ENCODE peak calls at places on chromosomes 4 and X, in seven cellular contexts. Y, T, L, U, Z, J and F are unnamed samples.

GRCh38 chr4:87559090-87559837 is 30.1 kb upstream of the SPARCL1 start:
- DNase-seq in U (no peak), J (peak), T (no peak), Z (peak), Y (no peak), L (no peak), F (no peak)

GRCh38 chr4:677431-678293 is 3.3 kb downstream of the MYL5 start:
- DNase-seq in T (no peak), U (no peak), Y (peak), J (no peak), Z (no peak), L (no peak), F (no peak)

GRCh38 chr4:89800012-89800516 is 36.9 kb downstream of the SNCA start:
- DNase-seq in J (no peak), U (no peak), Z (no peak), T (no peak), L (no peak), Y (no peak), F (no peak)

GRCh38 chrX:30895331-30895730 is 6.3 kb upstream of the TAB3 start:
- DNase-seq in T (no peak), Y (peak), U (no peak), J (no peak), Z (no peak), L (no peak), F (no peak)

GRCh38 chr4:139857021-139857420 is 191.4 kb downstream of the MGST2 start:
- DNase-seq in T (no peak), Z (peak), J (no peak), U (no peak), L (no peak), Y (peak), F (no peak)

GRCh38 chrX:97898798-97899197 is 1015.1 kb downstream of the RPA4 start:
- DNase-seq in T (no peak), J (no peak), U (no peak), L (no peak), Z (no peak), Y (no peak), F (no peak)

GRCh38 chr4:150960079-150960478 is 55.0 kb downstream of the LRBA start:
- DNase-seq in Z (peak), J (no peak), U (no peak), Y (peak), T (peak), L (no peak), F (no peak)

GRCh38 chr4:75490155-75490554 is 24.0 kb downstream of the RCHY1 start:
- DNase-seq in U (no peak), T (no peak), J (no peak), Y (no peak), Z (no peak), L (no peak), F (no peak)

GRCh38 chr4:1512738-1513660 is 106.8 kb upstream of the NKX1-1 start:
- DNase-seq in J (no peak), Y (peak), L (no peak), U (no peak), Z (peak), T (peak), F (no peak)

GRCh38 chr4:146916479-146917076 is 29.1 kb downstream of the TTC29 start:
- DNase-seq in U (no peak), Y (peak), T (peak), J (peak), L (no peak), Z (peak), F (no peak)

GRCh38 chr4:95085118-95085833 is 327.5 kb downstream of the BMPR1B start:
- DNase-seq in J (no peak), T (no peak), Z (no peak), U (no peak), L (no peak), Y (no peak), F (no peak)

GRCh38 chrX:2397648-2398340 is 103.0 kb downstream of the DHRSX start:
- DNase-seq in Y (no peak), L (no peak), T (no peak), J (no peak), Z (no peak), U (no peak), F (no peak)

GRCh38 chr4:3128976-3129375 is 54.5 kb downstream of the HTT start:
- DNase-seq in J (no peak), Z (no peak), U (no peak), L (no peak), T (no peak), Y (no peak), F (no peak)

GRCh38 chr4:20901851-20902250 is 201.6 kb downstream of the PACRGL start:
- DNase-seq in L (no peak), Y (peak), Z (no peak), U (no peak), T (no peak), J (no peak), F (no peak)

GRCh38 chr4:67533112-67533511 is 12.2 kb downstream of the CENPC start:
- DNase-seq in L (no peak), Y (no peak), J (no peak), Z (no peak), U (no peak), T (no peak), F (no peak)

GRCh38 chr4:185721949-185722316 is 90.1 kb downstream of the SORBS2 start:
- DNase-seq in Y (peak), T (no peak), J (no peak), U (no peak), L (no peak), Z (no peak), F (no peak)

GRCh38 chrX:24124227-24124799 is 25.2 kb upstream of the ZFX start:
- DNase-seq in Y (no peak), J (no peak), L (no peak), T (no peak), Z (no peak), U (no peak), F (no peak)

GRCh38 chr4:176274441-176274840 is 5.4 kb upstream of the ASB5 start:
- DNase-seq in J (no peak), U (no peak), L (no peak), T (no peak), Y (no peak), Z (no peak), F (no peak)

GRCh38 chr4:112645541-112646329 is 8.8 kb downstream of the LARP7 start:
- DNase-seq in Z (no peak), L (peak), J (no peak), Y (no peak), U (no peak), T (no peak), F (no peak)

GRCh38 chr4:113645771-113646455 is 115.6 kb downstream of the CAMK2D start:
- DNase-seq in L (peak), T (peak), Y (peak), Z (no peak), U (no peak), J (no peak), F (no peak)

GRCh38 chr4:121408-122084 is 2.8 kb upstream of the ZNF718 start:
- DNase-seq in T (no peak), Y (no peak), U (no peak), J (no peak), L (no peak), Z (no peak), F (no peak)

GRCh38 chr4:105599475-105599874 is 47.1 kb downstream of the ARHGEF38 start:
- DNase-seq in J (no peak), L (no peak), Z (no peak), T (no peak), Y (no peak), U (no peak), F (no peak)

GRCh38 chrX:16061296-16061695 is 62.1 kb upstream of the GRPR start:
- DNase-seq in L (no peak), J (no peak), Y (no peak), U (no peak), Z (no peak), T (no peak), F (no peak)

GRCh38 chr4:40960926-40961325 is 211.2 kb downstream of the NSUN7 start:
- DNase-seq in Y (no peak), T (no peak), U (no peak), Z (no peak), L (no peak), J (no peak), F (no peak)

GRCh38 chr4:96120206-96120605 is 280.3 kb downstream of the PDHA2 start:
- DNase-seq in Z (no peak), J (no peak), T (no peak), L (no peak), Y (no peak), U (no peak), F (no peak)

GRCh38 chr4:14719053-14719452 is 283.2 kb upstream of the CPEB2 start:
- DNase-seq in L (no peak), T (no peak), J (no peak), Y (no peak), U (no peak), Z (no peak), F (no peak)

GRCh38 chrX:71533850-71534515 is 1.1 kb downstream of the OGT start:
- DNase-seq in L (no peak), Z (peak), U (no peak), J (no peak), T (peak), Y (peak), F (no peak)

GRCh38 chr4:52643190-52643589 is 15.9 kb downstream of the USP46 start:
- DNase-seq in U (no peak), T (no peak), Y (no peak), J (no peak), L (no peak), Z (no peak), F (no peak)

DNA sequence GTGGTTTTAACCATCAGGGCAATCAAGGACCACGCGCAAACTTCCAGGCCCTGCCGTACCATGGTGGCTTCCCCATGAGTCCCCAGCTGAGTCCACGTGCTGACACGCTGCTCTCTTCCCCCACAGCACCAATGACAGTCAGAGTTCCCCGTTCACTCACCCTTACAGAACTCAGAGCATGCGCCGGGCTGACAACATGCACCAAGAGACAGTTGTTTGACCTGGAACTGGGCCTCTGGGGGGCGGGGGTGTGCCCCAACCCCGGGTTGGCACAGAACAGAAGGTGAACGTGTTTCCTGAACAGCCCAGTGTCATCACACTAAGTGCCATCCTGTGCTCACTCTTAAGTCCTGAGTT is 29.4 kb downstream of the IRF2 start:
- DNase-seq in Z (no peak), U (no peak), Y (no peak), L (no peak), J (peak), T (no peak), F (no peak)
- TF ChIP-seq TAF1 in Z (no peak), U (no peak), Y (no peak), L (no peak), J (no peak), T (no peak), F (no peak)

GRCh38 chr4:80151981-80152380 is 45.3 kb upstream of the PRDM8 start:
- DNase-seq in T (no peak), U (no peak), L (no peak), Y (no peak), Z (no peak), J (no peak), F (no peak)

GRCh38 chr4:80156410-80156809 is 40.9 kb upstream of the PRDM8 start:
- DNase-seq in J (no peak), T (no peak), L (no peak), Y (no peak), Z (no peak), U (no peak), F (no peak)

GRCh38 chr4:80155286-80155982 is 41.9 kb upstream of the PRDM8 start:
- DNase-seq in L (no peak), Z (no peak), U (no peak), J (no peak), T (no peak), Y (no peak), F (no peak)

GRCh38 chr4:80153800-80154546 is 43.3 kb upstream of the PRDM8 start:
- DNase-seq in Y (no peak), J (no peak), U (no peak), L (no peak), Z (peak), T (no peak), F (no peak)

DNA sequence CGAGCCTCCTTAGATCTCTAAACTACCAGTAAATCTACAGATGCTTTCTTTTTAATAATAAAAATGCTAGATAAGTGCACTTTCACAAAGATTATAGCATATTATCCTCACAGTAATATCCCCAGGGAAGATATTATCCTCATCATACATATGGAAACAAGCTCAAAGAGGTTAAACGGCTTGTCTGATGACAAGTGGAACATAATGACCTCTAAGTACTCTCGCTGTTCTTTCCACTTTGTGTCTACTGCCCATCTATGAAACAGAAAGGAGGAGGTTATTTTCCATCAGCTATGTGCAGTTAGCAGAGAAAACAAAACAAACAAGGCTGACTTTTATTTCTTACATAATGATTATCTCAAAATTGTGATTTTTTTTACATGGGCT is 42.8 kb upstream of the PRDM8 start:
- DNase-seq in T (no peak), Z (peak), Y (no peak), L (no peak), J (no peak), U (no peak), F (no peak)
- TF ChIP-seq POLR2AphosphoS5 in T (no peak), Z (no peak), Y (no peak), L (no peak), J (no peak), U (no peak), F (no peak)

DNA sequence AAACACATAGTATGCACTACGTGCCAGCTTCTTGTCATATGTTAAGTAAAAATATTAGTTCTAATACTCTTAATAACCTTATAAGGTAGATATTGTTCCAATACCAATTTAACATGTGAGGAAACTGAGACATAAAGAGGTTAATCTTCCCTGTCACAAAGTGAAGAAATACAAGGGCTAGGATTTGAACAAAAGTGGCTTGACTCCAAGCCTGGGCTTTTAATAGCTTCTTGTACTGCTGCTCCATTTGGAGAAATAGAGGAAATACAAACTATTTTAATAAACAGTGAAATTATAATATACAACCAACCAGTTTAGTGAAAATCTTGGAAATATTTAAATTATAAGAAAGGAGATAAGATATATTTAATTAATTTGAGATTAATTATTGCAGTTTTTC is 33.2 kb downstream of the TLL1 start:
- DNase-seq in J (no peak), T (no peak), L (no peak), Y (no peak), U (no peak), Z (no peak), F (no peak)
- TF ChIP-seq TAF1 in J (no peak), T (no peak), L (no peak), Y (no peak), U (no peak), Z (no peak), F (no peak)

GRCh38 chr4:104491396-104491821 is 3.3 kb downstream of the CXXC4 start:
- DNase-seq in Y (no peak), T (peak), J (no peak), Z (peak), U (no peak), L (no peak), F (no peak)

GRCh38 chr4:104490770-104491395 is 3.8 kb downstream of the CXXC4 start:
- DNase-seq in T (peak), J (no peak), U (no peak), Z (peak), Y (peak), L (no peak), F (no peak)

GRCh38 chr4:104490096-104490769 is 4.5 kb downstream of the CXXC4 start:
- DNase-seq in L (no peak), T (no peak), Y (no peak), Z (peak), U (no peak), J (peak), F (no peak)

GRCh38 chr4:104493071-104493831 is 1.4 kb downstream of the CXXC4 start:
- DNase-seq in Y (no peak), U (no peak), Z (peak), L (no peak), J (no peak), T (no peak), F (no peak)

DNA sequence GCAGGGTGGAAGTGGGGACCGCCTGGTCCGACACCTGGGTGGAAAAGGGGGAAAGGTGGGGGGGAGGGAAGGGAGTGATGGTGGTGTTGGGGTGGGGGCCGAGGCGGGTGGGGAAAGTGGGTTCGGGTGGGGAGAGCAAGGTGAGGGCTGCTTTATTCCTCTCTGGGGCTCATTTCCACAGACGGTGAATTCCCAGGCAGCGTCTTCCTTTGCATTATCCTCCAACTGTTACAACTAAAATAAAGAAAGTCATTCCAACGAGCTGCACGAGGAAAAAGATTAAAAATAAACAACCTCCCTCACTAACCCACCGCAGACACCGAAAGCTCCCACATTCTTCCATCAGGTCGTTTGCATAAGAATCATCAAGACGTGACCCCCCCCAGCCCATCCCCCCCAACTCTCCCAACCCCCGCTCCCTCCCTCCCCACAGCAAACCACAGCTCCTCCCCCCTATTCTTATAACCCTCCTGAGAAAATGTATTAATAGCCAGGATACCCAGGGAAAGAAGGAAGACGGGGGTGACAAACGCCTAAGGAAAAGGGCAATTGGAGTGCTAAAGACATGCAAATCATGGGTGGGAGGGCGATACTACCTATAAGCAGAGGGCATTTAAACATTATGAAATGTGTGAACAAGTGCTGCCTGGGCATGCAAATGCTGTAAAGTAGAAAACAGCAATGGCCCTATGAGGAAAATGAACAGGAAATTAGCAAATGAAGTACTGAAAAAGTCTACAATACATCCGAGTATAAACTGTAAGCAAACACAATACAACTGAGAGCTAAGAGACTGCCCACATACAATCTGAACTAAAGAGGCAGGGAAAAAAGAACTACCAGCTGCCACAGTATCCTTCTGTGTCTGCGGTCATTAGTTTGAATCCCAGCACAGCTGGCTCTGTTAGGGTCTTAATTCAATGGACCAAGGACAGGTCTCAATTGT is 2.6 kb downstream of the CXXC4 start:
- DNase-seq in J (peak), Z (peak), Y (no peak), T (peak), U (no peak), L (no peak), F (no peak)
- TF ChIP-seq POLR2AphosphoS5 in J (peak), Z (no peak), Y (no peak), T (no peak), U (peak), L (no peak), F (peak)